ENCODE peak calls at places on chromosomes 16 and 17, in ten cellular contexts. T is central memory CD4-positive, alpha-beta T cell; V is cardiac fibroblast; H is NCI-H748 treated with DMSO at 0.1 percent for 48 hours; F is neural progenitor cell; M is ELR; R is fibroblast of villous mesenchyme; I is activated naive CD4-positive, alpha-beta T cell treated with anti-CD3 and anti-CD28 coated beads, Interleukin-2, amount 10 ng/mL, durations not matched to agents 7 days and 5 days; L is HEK293T; D is stimulated activated CD4-positive, alpha-beta T cell treated with anti-CD3 and anti-CD28 coated beads, TNF-alpha, amount 100 ng/mL, for 4 hours. G is an unnamed sample.

GRCh38 chr16:17161034-17161433 is 309.7 kb downstream of the XYLT1 start:
- DNase-seq in T (no peak), R (no peak), M (no peak), L (no peak), D (no peak), F (peak; percentile 94), H (no peak), V (no peak), I (no peak), G (no peak)

GRCh38 chr16:2237552-2238395 is 1.5 kb downstream of the DNASE1L2 start:
- DNase-seq in H (no peak), I (no peak), L (no peak), V (no peak), T (no peak), D (no peak), R (no peak), F (peak; percentile 52), M (no peak), G (no peak)

GRCh38 chr16:26951950-26952349 is 114.8 kb upstream of the C16orf82 start:
- DNase-seq in H (no peak), T (no peak), D (no peak), I (no peak), V (no peak), M (no peak), L (no peak), R (peak; percentile 11), F (peak; percentile 40), G (no peak)

GRCh38 chr16:31458073-31458834 is 1.0 kb upstream of the ARMC5 start:
- DNase-seq in I (peak; percentile 76), H (no peak), T (peak; percentile 56), V (peak; percentile 58), L (no peak), M (peak; percentile 57), D (no peak), F (peak; percentile 69), R (peak; percentile 60), G (peak; percentile 72)

GRCh38 chr16:75620326-75621169 is 2.5 kb downstream of the ADAT1 start:
- DNase-seq in M (no peak), D (no peak), I (no peak), F (no peak), T (peak; percentile 65), R (no peak), H (no peak), V (no peak), L (no peak), G (no peak)

GRCh38 chr17:2158011-2158410 is 103.1 kb downstream of the HIC1 start:
- DNase-seq in I (no peak), D (no peak), M (peak; percentile 67), V (peak; percentile 97), T (no peak), L (no peak), F (no peak), H (no peak), R (peak; percentile 99), G (no peak)

GRCh38 chr16:3722508-3722907 is 5.2 kb upstream of the TRAP1 start:
- DNase-seq in D (no peak), T (no peak), H (no peak), F (no peak), M (no peak), L (no peak), R (no peak), I (no peak), V (no peak), G (no peak)

GRCh38 chr17:60135160-60135950 is 14.4 kb upstream of the CA4 start:
- DNase-seq in D (peak; percentile 65), V (peak; percentile 93), L (peak; percentile 70), F (peak; percentile 95), M (peak; percentile 96), R (peak; percentile 93), I (peak; percentile 90), T (peak; percentile 74), H (peak; percentile 76), G (peak; percentile 92)

GRCh38 chr17:77444653-77445029 is 303.9 kb downstream of the SEC14L1 start:
- DNase-seq in R (peak; percentile 95), T (no peak), L (no peak), I (no peak), D (no peak), M (no peak), H (no peak), V (peak; percentile 54), F (no peak), G (peak; percentile 79)

GRCh38 chr16:4404247-4404966 is 12.0 kb downstream of the CORO7 start:
- DNase-seq in M (peak; percentile 64), D (no peak), R (peak; percentile 49), I (peak; percentile 66), L (peak; percentile 80), F (peak; percentile 85), H (no peak), V (peak; percentile 54), T (no peak), G (peak; percentile 41)